ENCODE peak calls at places on chromosome 5, in eight cellular contexts. F is epithelial cell of esophagus, P is right lobe of liver, U is cardiac muscle cell, I is GM12865, V is fibroblast of lung, E is BE2C, X is left ventricle myocardium inferior. B is an unnamed sample.
A peak's percentile ranks its signal among the peaks of the same experiment; 100 is the strongest.

GRCh38 chr5:175385691-175386360 is 58.2 kb downstream of the DRD1 start:
- DNase-seq in F (no peak), P (no peak), U (no peak), I (no peak), V (peak; percentile 51), E (no peak), X (no peak), B (no peak)

GRCh38 chr5:122150128-122150685 is 20.9 kb downstream of the ZNF474 start:
- DNase-seq in F (no peak), P (no peak), U (no peak), I (no peak), V (no peak), E (no peak), X (no peak), B (no peak)

GRCh38 chr5:2455878-2456277 is 295.6 kb downstream of the IRX2 start:
- DNase-seq in F (no peak), P (no peak), U (no peak), I (no peak), V (no peak), E (no peak), X (no peak), B (no peak)

GRCh38 chr5:100803391-100803790 is 99.7 kb downstream of the ST8SIA4 start:
- DNase-seq in F (no peak), P (no peak), U (peak; percentile 15), I (no peak), V (peak; percentile 84), E (no peak), X (no peak), B (no peak)

GRCh38 chr5:77046416-77047073 is 16.3 kb downstream of the AGGF1 start:
- DNase-seq in F (no peak), P (no peak), U (no peak), I (no peak), V (no peak), E (no peak), X (no peak), B (no peak)

GRCh38 chr5:153592081-153592480 is 101.6 kb downstream of the GRIA1 start:
- DNase-seq in F (no peak), P (no peak), U (no peak), I (no peak), V (no peak), E (no peak), X (no peak), B (no peak)

GRCh38 chr5:146027746-146028145 is 77.6 kb downstream of the PLAC8L1 start:
- DNase-seq in F (peak; percentile 96), P (no peak), U (no peak), I (no peak), V (no peak), E (no peak), X (no peak), B (no peak)

GRCh38 chr5:138981606-138982005 is 106.5 kb upstream of the LRRTM2 start:
- DNase-seq in F (no peak), P (no peak), U (peak; percentile 39), I (no peak), V (no peak), E (no peak), X (no peak), B (no peak)

GRCh38 chr5:34620185-34620584 is 35.9 kb upstream of the RAI14 start:
- DNase-seq in F (no peak), P (no peak), U (no peak), I (no peak), V (no peak), E (no peak), X (no peak), B (no peak)

GRCh38 chr5:150945501-150945900 is 40.7 kb upstream of the ZNF300 start:
- DNase-seq in F (peak; percentile 61), P (no peak), U (peak; percentile 27), I (no peak), V (peak; percentile 21), E (no peak), X (no peak), B (no peak)

GRCh38 chr5:1769017-1769640 is 30.5 kb downstream of the MRPL36 start:
- DNase-seq in F (no peak), P (no peak), U (no peak), I (no peak), V (no peak), E (no peak), X (no peak), B (peak; percentile 81)

GRCh38 chr5:87393331-87393730 is 19.4 kb downstream of the CCNH start:
- DNase-seq in F (peak; percentile 62), P (no peak), U (peak; percentile 79), I (no peak), V (peak; percentile 89), E (no peak), X (no peak), B (no peak)

GRCh38 chr5:113331201-113331551 is 103.6 kb downstream of the TSSK1B start:
- DNase-seq in F (peak; percentile 24), P (no peak), U (peak; percentile 65), I (no peak), V (peak; percentile 56), E (no peak), X (no peak), B (no peak)

GRCh38 chr5:153895266-153895665 is 143.4 kb downstream of the FAM114A2 start:
- DNase-seq in F (no peak), P (no peak), U (no peak), I (no peak), V (no peak), E (no peak), X (no peak), B (no peak)

GRCh38 chr5:14871084-14871572 is 450 bp downstream of the ANKH start:
- DNase-seq in F (no peak), P (peak; percentile 50), U (no peak), I (peak; percentile 25), V (no peak), E (peak; percentile 18), X (peak; percentile 27), B (no peak)

GRCh38 chr5:42514759-42515158 is 91.5 kb downstream of the GHR start:
- DNase-seq in F (peak; percentile 46), P (no peak), U (no peak), I (peak; percentile 29), V (no peak), E (no peak), X (no peak), B (no peak)

GRCh38 chr5:168327994-168328393 is 36.5 kb downstream of the WWC1 start:
- DNase-seq in F (peak; percentile 34), P (no peak), U (no peak), I (no peak), V (no peak), E (no peak), X (no peak), B (no peak)

GRCh38 chr5:175436403-175436802 is 7.6 kb downstream of the DRD1 start:
- DNase-seq in F (no peak), P (no peak), U (no peak), I (no peak), V (no peak), E (no peak), X (no peak), B (no peak)

GRCh38 chr5:19733612-19734495 is 254.1 kb downstream of the CDH18 start:
- DNase-seq in F (peak; percentile 5), P (no peak), U (no peak), I (no peak), V (no peak), E (peak; percentile 42), X (no peak), B (no peak)

GRCh38 chr5:167743685-167744084 is 547.8 kb upstream of the WWC1 start:
- DNase-seq in F (peak; percentile 84), P (no peak), U (peak; percentile 89), I (no peak), V (peak; percentile 49), E (no peak), X (no peak), B (no peak)

GRCh38 chr5:39716532-39716971 is 291.8 kb upstream of the DAB2 start:
- DNase-seq in F (peak; percentile 68), P (peak; percentile 54), U (peak; percentile 76), I (peak; percentile 27), V (peak; percentile 70), E (peak; percentile 29), X (no peak), B (no peak)

GRCh38 chr5:11452854-11453253 is 451.4 kb downstream of the CTNND2 start:
- DNase-seq in F (no peak), P (no peak), U (no peak), I (no peak), V (no peak), E (no peak), X (no peak), B (no peak)

GRCh38 chr5:134603059-134603458 is 29.6 kb downstream of the SAR1B start:
- DNase-seq in F (peak; percentile 56), P (no peak), U (peak; percentile 35), I (peak; percentile 58), V (peak; percentile 69), E (no peak), X (no peak), B (no peak)

GRCh38 chr5:52783226-52783959 is 4.3 kb upstream of the ITGA1 start:
- DNase-seq in F (peak; percentile 93), P (no peak), U (no peak), I (no peak), V (peak; percentile 41), E (peak; percentile 20), X (no peak), B (no peak)

GRCh38 chr5:72379936-72380335 is 59.8 kb downstream of the PTCD2 start:
- DNase-seq in F (peak; percentile 90), P (no peak), U (no peak), I (no peak), V (no peak), E (no peak), X (no peak), B (no peak)

GRCh38 chr5:98458004-98458403 is 315.5 kb upstream of the RGMB start:
- DNase-seq in F (peak; percentile 6), P (no peak), U (peak; percentile 40), I (peak; percentile 12), V (peak; percentile 26), E (no peak), X (no peak), B (no peak)
- TF ChIP-seq CTCF in F (no peak), P (no peak), U (no peak), I (no peak), V (no peak), E (no peak), X (no peak), B (no peak)

GRCh38 chr5:127442085-127442484 is 75.4 kb upstream of the PRRC1 start:
- DNase-seq in F (peak; percentile 7), P (no peak), U (peak; percentile 36), I (peak; percentile 9), V (peak; percentile 34), E (no peak), X (no peak), B (no peak)
- TF ChIP-seq CTCF in F (no peak), P (peak; percentile 22), U (peak; percentile 23), I (peak; percentile 3), V (peak; percentile 20), E (peak; percentile 24), X (peak; percentile 39), B (peak; percentile 88)

DNA sequence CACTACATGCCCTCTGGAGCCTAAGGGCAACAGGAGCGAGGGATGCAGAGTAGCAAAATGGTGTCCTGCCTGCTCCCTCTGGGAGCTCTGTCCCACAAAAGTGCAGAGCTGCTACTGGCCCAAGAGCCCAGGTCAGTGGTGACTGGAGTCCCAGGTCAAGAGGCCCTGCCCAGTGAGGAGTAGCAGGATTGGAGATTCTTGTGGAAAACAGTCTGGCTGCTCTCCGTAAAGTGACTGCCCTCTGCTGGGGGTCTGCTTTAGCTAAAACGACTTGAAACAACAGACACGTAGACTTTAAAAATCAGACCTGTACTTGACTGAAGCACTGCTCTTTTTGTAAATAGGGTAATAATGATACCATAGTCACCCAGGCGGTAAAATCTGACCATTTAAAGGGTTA is 917.0 kb downstream of the MAT2B start:
- DNase-seq in F (peak; percentile 36), P (no peak), U (peak; percentile 80), I (peak; percentile 5), V (peak; percentile 70), E (peak; percentile 30), X (no peak), B (no peak)
- TF ChIP-seq CTCF in F (peak; percentile 26), P (no peak), U (peak; percentile 58), I (no peak), V (peak; percentile 56), E (peak; percentile 52), X (no peak), B (peak; percentile 72)

GRCh38 chr5:141155540-141156374 is 5.9 kb downstream of the PCDHB6 start:
- DNase-seq in F (no peak), P (no peak), U (no peak), I (no peak), V (no peak), E (no peak), X (no peak), B (no peak)
- TF ChIP-seq CTCF in F (no peak), P (no peak), U (no peak), I (no peak), V (no peak), E (peak; percentile 58), X (peak; percentile 14), B (no peak)